ENCODE peak calls at places on chromosomes 6 and 20, in four cellular contexts. One of them, this sample, is unnamed.

GRCh38 chr20:16397053-16397452 is 176.2 kb downstream of the KIF16B start:
- DNase-seq in activated naive CD8-positive, alpha-beta T cell treated with anti-CD3 and anti-CD28 coated beads, Interleukin-2, amount 50 U/mL, for 24 hours: no peak
- DNase-seq in dermis microvascular lymphatic vessel endothelial cell: no peak
- DNase-seq in central memory CD4-positive, alpha-beta T cell: no peak
- DNase-seq in this sample: no peak

GRCh38 chr20:824490-824889 is 9.0 kb upstream of the FAM110A start:
- DNase-seq in activated naive CD8-positive, alpha-beta T cell treated with anti-CD3 and anti-CD28 coated beads, Interleukin-2, amount 50 U/mL, for 24 hours: no peak
- DNase-seq in dermis microvascular lymphatic vessel endothelial cell: no peak
- DNase-seq in central memory CD4-positive, alpha-beta T cell: no peak
- DNase-seq in this sample: no peak

GRCh38 chr6:73156793-73157767 is 68.2 kb downstream of the KHDC1L start:
- DNase-seq in central memory CD4-positive, alpha-beta T cell: no peak
- DNase-seq in dermis microvascular lymphatic vessel endothelial cell: no peak
- DNase-seq in activated naive CD8-positive, alpha-beta T cell treated with anti-CD3 and anti-CD28 coated beads, Interleukin-2, amount 50 U/mL, for 24 hours: no peak
- DNase-seq in this sample: no peak

GRCh38 chr20:22762576-22763256 is 178.3 kb upstream of the FOXA2 start:
- DNase-seq in dermis microvascular lymphatic vessel endothelial cell: no peak
- DNase-seq in central memory CD4-positive, alpha-beta T cell: no peak
- DNase-seq in activated naive CD8-positive, alpha-beta T cell treated with anti-CD3 and anti-CD28 coated beads, Interleukin-2, amount 50 U/mL, for 24 hours: no peak
- DNase-seq in this sample: no peak

GRCh38 chr20:14384411-14384810 is 47.0 kb upstream of the FLRT3 start:
- DNase-seq in central memory CD4-positive, alpha-beta T cell: no peak
- DNase-seq in activated naive CD8-positive, alpha-beta T cell treated with anti-CD3 and anti-CD28 coated beads, Interleukin-2, amount 50 U/mL, for 24 hours: no peak
- DNase-seq in dermis microvascular lymphatic vessel endothelial cell: no peak
- DNase-seq in this sample: no peak

GRCh38 chr6:143325379-143326140 is 124.9 kb downstream of the ADAT2 start:
- DNase-seq in dermis microvascular lymphatic vessel endothelial cell: no peak
- DNase-seq in central memory CD4-positive, alpha-beta T cell: no peak
- DNase-seq in activated naive CD8-positive, alpha-beta T cell treated with anti-CD3 and anti-CD28 coated beads, Interleukin-2, amount 50 U/mL, for 24 hours: no peak
- DNase-seq in this sample: no peak

GRCh38 chr6:54493138-54493537 is 184.9 kb downstream of the TINAG start:
- DNase-seq in central memory CD4-positive, alpha-beta T cell: no peak
- DNase-seq in dermis microvascular lymphatic vessel endothelial cell: no peak
- DNase-seq in activated naive CD8-positive, alpha-beta T cell treated with anti-CD3 and anti-CD28 coated beads, Interleukin-2, amount 50 U/mL, for 24 hours: no peak
- DNase-seq in this sample: no peak

GRCh38 chr6:159101656-159102055 is 56.9 kb upstream of the TAGAP start:
- DNase-seq in central memory CD4-positive, alpha-beta T cell: no peak
- DNase-seq in dermis microvascular lymphatic vessel endothelial cell: no peak
- DNase-seq in activated naive CD8-positive, alpha-beta T cell treated with anti-CD3 and anti-CD28 coated beads, Interleukin-2, amount 50 U/mL, for 24 hours: no peak
- DNase-seq in this sample: peak

GRCh38 chr6:154367839-154368695 is 11.5 kb upstream of the IPCEF1 start:
- DNase-seq in dermis microvascular lymphatic vessel endothelial cell: no peak
- DNase-seq in activated naive CD8-positive, alpha-beta T cell treated with anti-CD3 and anti-CD28 coated beads, Interleukin-2, amount 50 U/mL, for 24 hours: no peak
- DNase-seq in central memory CD4-positive, alpha-beta T cell: no peak
- DNase-seq in this sample: no peak

GRCh38 chr20:43535370-43536004 is 23.3 kb upstream of the SGK2 start:
- DNase-seq in activated naive CD8-positive, alpha-beta T cell treated with anti-CD3 and anti-CD28 coated beads, Interleukin-2, amount 50 U/mL, for 24 hours: no peak
- DNase-seq in dermis microvascular lymphatic vessel endothelial cell: no peak
- DNase-seq in central memory CD4-positive, alpha-beta T cell: no peak
- DNase-seq in this sample: no peak

GRCh38 chr20:600736-601135 is 9.4 kb downstream of the TCF15 start:
- DNase-seq in activated naive CD8-positive, alpha-beta T cell treated with anti-CD3 and anti-CD28 coated beads, Interleukin-2, amount 50 U/mL, for 24 hours: no peak
- DNase-seq in dermis microvascular lymphatic vessel endothelial cell: no peak
- DNase-seq in central memory CD4-positive, alpha-beta T cell: no peak
- DNase-seq in this sample: no peak

GRCh38 chr6:63573899-63574553 is 1.7 kb downstream of the LOC128125822 start:
- DNase-seq in dermis microvascular lymphatic vessel endothelial cell: no peak
- DNase-seq in activated naive CD8-positive, alpha-beta T cell treated with anti-CD3 and anti-CD28 coated beads, Interleukin-2, amount 50 U/mL, for 24 hours: peak
- DNase-seq in central memory CD4-positive, alpha-beta T cell: peak
- DNase-seq in this sample: peak

GRCh38 chr20:60001027-60001567 is 42.9 kb downstream of the CDH26 start:
- DNase-seq in dermis microvascular lymphatic vessel endothelial cell: no peak
- DNase-seq in central memory CD4-positive, alpha-beta T cell: no peak
- DNase-seq in activated naive CD8-positive, alpha-beta T cell treated with anti-CD3 and anti-CD28 coated beads, Interleukin-2, amount 50 U/mL, for 24 hours: no peak
- DNase-seq in this sample: no peak

GRCh38 chr20:32019156-32019510 is 8.9 kb downstream of the CCM2L start:
- DNase-seq in activated naive CD8-positive, alpha-beta T cell treated with anti-CD3 and anti-CD28 coated beads, Interleukin-2, amount 50 U/mL, for 24 hours: no peak
- DNase-seq in dermis microvascular lymphatic vessel endothelial cell: no peak
- DNase-seq in central memory CD4-positive, alpha-beta T cell: no peak
- DNase-seq in this sample: no peak

GRCh38 chr20:25390538-25391528 is at the start of gene ABHD12:
- DNase-seq in central memory CD4-positive, alpha-beta T cell: peak
- DNase-seq in activated naive CD8-positive, alpha-beta T cell treated with anti-CD3 and anti-CD28 coated beads, Interleukin-2, amount 50 U/mL, for 24 hours: peak
- DNase-seq in dermis microvascular lymphatic vessel endothelial cell: peak
- DNase-seq in this sample: peak

GRCh38 chr6:158561938-158562337 is 2.0 kb downstream of the TMEM181 start:
- DNase-seq in central memory CD4-positive, alpha-beta T cell: no peak
- DNase-seq in dermis microvascular lymphatic vessel endothelial cell: no peak
- DNase-seq in activated naive CD8-positive, alpha-beta T cell treated with anti-CD3 and anti-CD28 coated beads, Interleukin-2, amount 50 U/mL, for 24 hours: no peak
- DNase-seq in this sample: no peak

GRCh38 chr20:9609892-9610502 is 95.6 kb downstream of the LAMP5 start:
- DNase-seq in central memory CD4-positive, alpha-beta T cell: no peak
- DNase-seq in dermis microvascular lymphatic vessel endothelial cell: peak
- DNase-seq in activated naive CD8-positive, alpha-beta T cell treated with anti-CD3 and anti-CD28 coated beads, Interleukin-2, amount 50 U/mL, for 24 hours: peak
- DNase-seq in this sample: peak

GRCh38 chr20:9492067-9492466 is 22.3 kb upstream of the LAMP5 start:
- DNase-seq in dermis microvascular lymphatic vessel endothelial cell: no peak
- DNase-seq in activated naive CD8-positive, alpha-beta T cell treated with anti-CD3 and anti-CD28 coated beads, Interleukin-2, amount 50 U/mL, for 24 hours: no peak
- DNase-seq in central memory CD4-positive, alpha-beta T cell: no peak
- DNase-seq in this sample: no peak

GRCh38 chr20:62663484-62664315 is 21.4 kb downstream of the SLCO4A1 start:
- DNase-seq in dermis microvascular lymphatic vessel endothelial cell: no peak
- DNase-seq in central memory CD4-positive, alpha-beta T cell: no peak
- DNase-seq in activated naive CD8-positive, alpha-beta T cell treated with anti-CD3 and anti-CD28 coated beads, Interleukin-2, amount 50 U/mL, for 24 hours: no peak
- DNase-seq in this sample: no peak

GRCh38 chr6:159060107-159060506 is 15.3 kb upstream of the TAGAP start:
- DNase-seq in central memory CD4-positive, alpha-beta T cell: no peak
- DNase-seq in activated naive CD8-positive, alpha-beta T cell treated with anti-CD3 and anti-CD28 coated beads, Interleukin-2, amount 50 U/mL, for 24 hours: no peak
- DNase-seq in dermis microvascular lymphatic vessel endothelial cell: no peak
- DNase-seq in this sample: no peak

GRCh38 chr6:146915671-146916127 is 288.5 kb upstream of the STXBP5 start:
- DNase-seq in activated naive CD8-positive, alpha-beta T cell treated with anti-CD3 and anti-CD28 coated beads, Interleukin-2, amount 50 U/mL, for 24 hours: no peak
- DNase-seq in dermis microvascular lymphatic vessel endothelial cell: no peak
- DNase-seq in central memory CD4-positive, alpha-beta T cell: no peak
- DNase-seq in this sample: no peak

GRCh38 chr20:17863577-17864292 is 104.9 kb downstream of the SNX5 start:
- DNase-seq in central memory CD4-positive, alpha-beta T cell: no peak
- DNase-seq in activated naive CD8-positive, alpha-beta T cell treated with anti-CD3 and anti-CD28 coated beads, Interleukin-2, amount 50 U/mL, for 24 hours: no peak
- DNase-seq in dermis microvascular lymphatic vessel endothelial cell: peak
- DNase-seq in this sample: no peak

GRCh38 chr6:12990162-12990561 is 273.6 kb downstream of the PHACTR1 start:
- DNase-seq in activated naive CD8-positive, alpha-beta T cell treated with anti-CD3 and anti-CD28 coated beads, Interleukin-2, amount 50 U/mL, for 24 hours: no peak
- DNase-seq in dermis microvascular lymphatic vessel endothelial cell: no peak
- DNase-seq in central memory CD4-positive, alpha-beta T cell: no peak
- DNase-seq in this sample: no peak

GRCh38 chr20:9884666-9885065 is 45.8 kb upstream of the PAK5 start:
- DNase-seq in central memory CD4-positive, alpha-beta T cell: no peak
- DNase-seq in dermis microvascular lymphatic vessel endothelial cell: no peak
- DNase-seq in activated naive CD8-positive, alpha-beta T cell treated with anti-CD3 and anti-CD28 coated beads, Interleukin-2, amount 50 U/mL, for 24 hours: no peak
- DNase-seq in this sample: no peak

GRCh38 chr6:41518118-41518517 is 28.1 kb upstream of the FOXP4 start:
- DNase-seq in central memory CD4-positive, alpha-beta T cell: no peak
- DNase-seq in activated naive CD8-positive, alpha-beta T cell treated with anti-CD3 and anti-CD28 coated beads, Interleukin-2, amount 50 U/mL, for 24 hours: no peak
- DNase-seq in dermis microvascular lymphatic vessel endothelial cell: no peak
- DNase-seq in this sample: no peak

GRCh38 chr20:37007898-37008649 is 56.6 kb upstream of the SAMHD1 start:
- DNase-seq in activated naive CD8-positive, alpha-beta T cell treated with anti-CD3 and anti-CD28 coated beads, Interleukin-2, amount 50 U/mL, for 24 hours: no peak
- DNase-seq in dermis microvascular lymphatic vessel endothelial cell: peak
- DNase-seq in central memory CD4-positive, alpha-beta T cell: peak
- DNase-seq in this sample: no peak

GRCh38 chr6:3484240-3484639 is 27.4 kb upstream of the SLC22A23 start:
- DNase-seq in dermis microvascular lymphatic vessel endothelial cell: no peak
- DNase-seq in activated naive CD8-positive, alpha-beta T cell treated with anti-CD3 and anti-CD28 coated beads, Interleukin-2, amount 50 U/mL, for 24 hours: no peak
- DNase-seq in central memory CD4-positive, alpha-beta T cell: no peak
- DNase-seq in this sample: no peak

GRCh38 chr6:72946766-72947165 is 278.5 kb downstream of the KHDC1L start:
- DNase-seq in activated naive CD8-positive, alpha-beta T cell treated with anti-CD3 and anti-CD28 coated beads, Interleukin-2, amount 50 U/mL, for 24 hours: no peak
- DNase-seq in dermis microvascular lymphatic vessel endothelial cell: no peak
- DNase-seq in central memory CD4-positive, alpha-beta T cell: no peak
- DNase-seq in this sample: no peak

GRCh38 chr20:47676219-47676721 is 109.0 kb downstream of the SULF2 start:
- DNase-seq in central memory CD4-positive, alpha-beta T cell: no peak
- DNase-seq in dermis microvascular lymphatic vessel endothelial cell: no peak
- DNase-seq in activated naive CD8-positive, alpha-beta T cell treated with anti-CD3 and anti-CD28 coated beads, Interleukin-2, amount 50 U/mL, for 24 hours: no peak
- DNase-seq in this sample: no peak

GRCh38 chr20:41004561-41005360 is 23.9 kb upstream of the TOP1 start:
- DNase-seq in dermis microvascular lymphatic vessel endothelial cell: no peak
- DNase-seq in central memory CD4-positive, alpha-beta T cell: no peak
- DNase-seq in activated naive CD8-positive, alpha-beta T cell treated with anti-CD3 and anti-CD28 coated beads, Interleukin-2, amount 50 U/mL, for 24 hours: peak
- DNase-seq in this sample: no peak

GRCh38 chr20:64191002-64191401 is 26.8 kb downstream of the MYT1 start:
- DNase-seq in dermis microvascular lymphatic vessel endothelial cell: no peak
- DNase-seq in activated naive CD8-positive, alpha-beta T cell treated with anti-CD3 and anti-CD28 coated beads, Interleukin-2, amount 50 U/mL, for 24 hours: no peak
- DNase-seq in central memory CD4-positive, alpha-beta T cell: no peak
- DNase-seq in this sample: no peak

GRCh38 chr6:36360241-36361054 is 23.8 kb upstream of the BNIP5 start:
- DNase-seq in central memory CD4-positive, alpha-beta T cell: peak
- DNase-seq in activated naive CD8-positive, alpha-beta T cell treated with anti-CD3 and anti-CD28 coated beads, Interleukin-2, amount 50 U/mL, for 24 hours: peak
- DNase-seq in dermis microvascular lymphatic vessel endothelial cell: peak
- DNase-seq in this sample: peak

GRCh38 chr6:73858376-73858775 is 162.4 kb downstream of the CD109 start:
- DNase-seq in central memory CD4-positive, alpha-beta T cell: no peak
- DNase-seq in activated naive CD8-positive, alpha-beta T cell treated with anti-CD3 and anti-CD28 coated beads, Interleukin-2, amount 50 U/mL, for 24 hours: no peak
- DNase-seq in dermis microvascular lymphatic vessel endothelial cell: no peak
- DNase-seq in this sample: no peak

GRCh38 chr6:5712349-5713215 is 294.1 kb downstream of the NRN1 start:
- DNase-seq in dermis microvascular lymphatic vessel endothelial cell: no peak
- DNase-seq in central memory CD4-positive, alpha-beta T cell: no peak
- DNase-seq in activated naive CD8-positive, alpha-beta T cell treated with anti-CD3 and anti-CD28 coated beads, Interleukin-2, amount 50 U/mL, for 24 hours: no peak
- DNase-seq in this sample: no peak

GRCh38 chr20:2751868-2752630 is 48.4 kb downstream of the CPXM1 start:
- DNase-seq in activated naive CD8-positive, alpha-beta T cell treated with anti-CD3 and anti-CD28 coated beads, Interleukin-2, amount 50 U/mL, for 24 hours: peak
- DNase-seq in central memory CD4-positive, alpha-beta T cell: peak
- DNase-seq in dermis microvascular lymphatic vessel endothelial cell: no peak
- DNase-seq in this sample: no peak

GRCh38 chr6:138005846-138006245 is 101.4 kb downstream of the PERP start:
- DNase-seq in dermis microvascular lymphatic vessel endothelial cell: no peak
- DNase-seq in central memory CD4-positive, alpha-beta T cell: no peak
- DNase-seq in activated naive CD8-positive, alpha-beta T cell treated with anti-CD3 and anti-CD28 coated beads, Interleukin-2, amount 50 U/mL, for 24 hours: no peak
- DNase-seq in this sample: no peak